ENCODE peak calls at places on chromosome 19, in nine cellular contexts. One of them, this sample, is unnamed.

GRCh38 chr19:32357720-32358119 is 12.3 kb downstream of the ZNF507 start:
- DNase-seq in cardiac fibroblast: no peak
- DNase-seq in choroid plexus epithelial cell: peak
- DNase-seq in astrocyte of the cerebellum: no peak
- DNase-seq in fibroblast of mammary gland: peak
- DNase-seq in OCI-LY7: no peak
- DNase-seq in H9: no peak
- DNase-seq in WERI-Rb-1: no peak
- DNase-seq in heart right ventricle: no peak
- DNase-seq in this sample: no peak

GRCh38 chr19:17259118-17259780 is 5.3 kb downstream of the USHBP1 start:
- DNase-seq in cardiac fibroblast: no peak
- DNase-seq in choroid plexus epithelial cell: peak
- DNase-seq in astrocyte of the cerebellum: no peak
- DNase-seq in fibroblast of mammary gland: no peak
- DNase-seq in OCI-LY7: no peak
- DNase-seq in H9: no peak
- DNase-seq in WERI-Rb-1: no peak
- DNase-seq in heart right ventricle: no peak
- DNase-seq in this sample: no peak

GRCh38 chr19:41480336-41480735 is 37.4 kb downstream of the ERICH4 start:
- DNase-seq in cardiac fibroblast: no peak
- DNase-seq in choroid plexus epithelial cell: no peak
- DNase-seq in astrocyte of the cerebellum: no peak
- DNase-seq in fibroblast of mammary gland: no peak
- DNase-seq in OCI-LY7: no peak
- DNase-seq in H9: no peak
- DNase-seq in WERI-Rb-1: no peak
- DNase-seq in heart right ventricle: no peak
- DNase-seq in this sample: no peak

GRCh38 chr19:6528544-6529121 is 2.2 kb upstream of the TNFSF9 start:
- DNase-seq in cardiac fibroblast: peak
- DNase-seq in choroid plexus epithelial cell: no peak
- DNase-seq in astrocyte of the cerebellum: no peak
- DNase-seq in fibroblast of mammary gland: no peak
- DNase-seq in OCI-LY7: peak
- DNase-seq in H9: no peak
- DNase-seq in WERI-Rb-1: no peak
- DNase-seq in heart right ventricle: peak
- DNase-seq in this sample: no peak

GRCh38 chr19:56765107-56765506 is 75.4 kb downstream of the PEG3 start:
- DNase-seq in cardiac fibroblast: peak
- DNase-seq in choroid plexus epithelial cell: no peak
- DNase-seq in astrocyte of the cerebellum: no peak
- DNase-seq in fibroblast of mammary gland: peak
- DNase-seq in OCI-LY7: no peak
- DNase-seq in H9: no peak
- DNase-seq in WERI-Rb-1: peak
- DNase-seq in heart right ventricle: peak
- DNase-seq in this sample: peak

GRCh38 chr19:17294051-17294891 is 9.0 kb downstream of the ABHD8 start:
- DNase-seq in cardiac fibroblast: no peak
- DNase-seq in choroid plexus epithelial cell: no peak
- DNase-seq in astrocyte of the cerebellum: no peak
- DNase-seq in fibroblast of mammary gland: no peak
- DNase-seq in OCI-LY7: peak
- DNase-seq in H9: peak
- DNase-seq in WERI-Rb-1: peak
- DNase-seq in heart right ventricle: no peak
- DNase-seq in this sample: peak

GRCh38 chr19:39212377-39212742 is 8.3 kb upstream of the SYCN start:
- DNase-seq in cardiac fibroblast: no peak
- DNase-seq in choroid plexus epithelial cell: peak
- DNase-seq in astrocyte of the cerebellum: no peak
- DNase-seq in fibroblast of mammary gland: peak
- DNase-seq in OCI-LY7: peak
- DNase-seq in H9: peak
- DNase-seq in WERI-Rb-1: peak
- DNase-seq in heart right ventricle: no peak
- DNase-seq in this sample: peak

GRCh38 chr19:7159105-7159933 is 89.8 kb downstream of the ZNF557 start:
- DNase-seq in cardiac fibroblast: peak
- DNase-seq in choroid plexus epithelial cell: no peak
- DNase-seq in astrocyte of the cerebellum: no peak
- DNase-seq in fibroblast of mammary gland: peak
- DNase-seq in OCI-LY7: no peak
- DNase-seq in H9: no peak
- DNase-seq in WERI-Rb-1: no peak
- DNase-seq in heart right ventricle: peak
- DNase-seq in this sample: no peak

GRCh38 chr19:51926784-51927741 is at the start of gene ZNF613:
- DNase-seq in cardiac fibroblast: peak
- DNase-seq in choroid plexus epithelial cell: peak
- DNase-seq in astrocyte of the cerebellum: peak
- DNase-seq in fibroblast of mammary gland: peak
- DNase-seq in OCI-LY7: peak
- DNase-seq in H9: peak
- DNase-seq in WERI-Rb-1: peak
- DNase-seq in heart right ventricle: peak
- DNase-seq in this sample: peak

GRCh38 chr19:54390942-54391577 is 24.2 kb upstream of the TTYH1 start:
- DNase-seq in cardiac fibroblast: peak
- DNase-seq in choroid plexus epithelial cell: peak
- DNase-seq in astrocyte of the cerebellum: peak
- DNase-seq in fibroblast of mammary gland: peak
- DNase-seq in OCI-LY7: peak
- DNase-seq in H9: peak
- DNase-seq in WERI-Rb-1: peak
- DNase-seq in heart right ventricle: peak
- DNase-seq in this sample: peak

GRCh38 chr19:16325671-16326400 is 1.2 kb downstream of the KLF2 start:
- DNase-seq in cardiac fibroblast: peak
- DNase-seq in choroid plexus epithelial cell: peak
- DNase-seq in astrocyte of the cerebellum: no peak
- DNase-seq in fibroblast of mammary gland: no peak
- DNase-seq in OCI-LY7: peak
- DNase-seq in H9: peak
- DNase-seq in WERI-Rb-1: peak
- DNase-seq in heart right ventricle: no peak
- DNase-seq in this sample: peak

GRCh38 chr19:14343286-14343685 is 38.0 kb upstream of the ADGRE5 start:
- DNase-seq in cardiac fibroblast: no peak
- DNase-seq in choroid plexus epithelial cell: no peak
- DNase-seq in astrocyte of the cerebellum: no peak
- DNase-seq in fibroblast of mammary gland: no peak
- DNase-seq in OCI-LY7: no peak
- DNase-seq in H9: no peak
- DNase-seq in WERI-Rb-1: no peak
- DNase-seq in heart right ventricle: no peak
- DNase-seq in this sample: no peak

GRCh38 chr19:12885749-12886706 is 973 bp downstream of the KLF1 start:
- DNase-seq in cardiac fibroblast: no peak
- DNase-seq in choroid plexus epithelial cell: no peak
- DNase-seq in astrocyte of the cerebellum: no peak
- DNase-seq in fibroblast of mammary gland: no peak
- DNase-seq in OCI-LY7: no peak
- DNase-seq in H9: no peak
- DNase-seq in WERI-Rb-1: no peak
- DNase-seq in heart right ventricle: no peak
- DNase-seq in this sample: no peak

GRCh38 chr19:28727133-28727834 is 485.7 kb downstream of the UQCRFS1 start:
- DNase-seq in cardiac fibroblast: peak
- DNase-seq in choroid plexus epithelial cell: peak
- DNase-seq in astrocyte of the cerebellum: peak
- DNase-seq in fibroblast of mammary gland: peak
- DNase-seq in OCI-LY7: no peak
- DNase-seq in H9: peak
- DNase-seq in WERI-Rb-1: no peak
- DNase-seq in heart right ventricle: no peak
- DNase-seq in this sample: no peak

GRCh38 chr19:50710612-50711011 is 9.0 kb downstream of the SHANK1 start:
- DNase-seq in cardiac fibroblast: no peak
- DNase-seq in choroid plexus epithelial cell: no peak
- DNase-seq in astrocyte of the cerebellum: no peak
- DNase-seq in fibroblast of mammary gland: no peak
- DNase-seq in OCI-LY7: no peak
- DNase-seq in H9: no peak
- DNase-seq in WERI-Rb-1: no peak
- DNase-seq in heart right ventricle: no peak
- DNase-seq in this sample: no peak

GRCh38 chr19:4844348-4845179 is 13.1 kb upstream of the TICAM1 start:
- DNase-seq in cardiac fibroblast: peak
- DNase-seq in choroid plexus epithelial cell: peak
- DNase-seq in astrocyte of the cerebellum: no peak
- DNase-seq in fibroblast of mammary gland: peak
- DNase-seq in OCI-LY7: no peak
- DNase-seq in H9: no peak
- DNase-seq in WERI-Rb-1: no peak
- DNase-seq in heart right ventricle: peak
- DNase-seq in this sample: no peak

GRCh38 chr19:55540619-55541018 is 3.7 kb upstream of the SBK2 start:
- DNase-seq in cardiac fibroblast: no peak
- DNase-seq in choroid plexus epithelial cell: no peak
- DNase-seq in astrocyte of the cerebellum: no peak
- DNase-seq in fibroblast of mammary gland: no peak
- DNase-seq in OCI-LY7: no peak
- DNase-seq in H9: no peak
- DNase-seq in WERI-Rb-1: peak
- DNase-seq in heart right ventricle: no peak
- DNase-seq in this sample: no peak

GRCh38 chr19:3140667-3141038 is 4.8 kb downstream of the GNA15 start:
- DNase-seq in cardiac fibroblast: no peak
- DNase-seq in choroid plexus epithelial cell: no peak
- DNase-seq in astrocyte of the cerebellum: no peak
- DNase-seq in fibroblast of mammary gland: no peak
- DNase-seq in OCI-LY7: no peak
- DNase-seq in H9: no peak
- DNase-seq in WERI-Rb-1: no peak
- DNase-seq in heart right ventricle: no peak
- DNase-seq in this sample: peak

GRCh38 chr19:11141937-11142527 is 13.6 kb downstream of the SPC24 start:
- DNase-seq in cardiac fibroblast: no peak
- DNase-seq in choroid plexus epithelial cell: no peak
- DNase-seq in astrocyte of the cerebellum: no peak
- DNase-seq in fibroblast of mammary gland: no peak
- DNase-seq in OCI-LY7: no peak
- DNase-seq in H9: peak
- DNase-seq in WERI-Rb-1: no peak
- DNase-seq in heart right ventricle: no peak
- DNase-seq in this sample: no peak
- TF ChIP-seq CTCF in cardiac fibroblast: peak
- TF ChIP-seq CTCF in choroid plexus epithelial cell: peak
- TF ChIP-seq CTCF in astrocyte of the cerebellum: peak
- TF ChIP-seq CTCF in fibroblast of mammary gland: no peak
- TF ChIP-seq CTCF in OCI-LY7: peak
- TF ChIP-seq CTCF in H9: peak
- TF ChIP-seq CTCF in WERI-Rb-1: peak
- TF ChIP-seq CTCF in heart right ventricle: no peak
- TF ChIP-seq CTCF in this sample: no peak

DNA sequence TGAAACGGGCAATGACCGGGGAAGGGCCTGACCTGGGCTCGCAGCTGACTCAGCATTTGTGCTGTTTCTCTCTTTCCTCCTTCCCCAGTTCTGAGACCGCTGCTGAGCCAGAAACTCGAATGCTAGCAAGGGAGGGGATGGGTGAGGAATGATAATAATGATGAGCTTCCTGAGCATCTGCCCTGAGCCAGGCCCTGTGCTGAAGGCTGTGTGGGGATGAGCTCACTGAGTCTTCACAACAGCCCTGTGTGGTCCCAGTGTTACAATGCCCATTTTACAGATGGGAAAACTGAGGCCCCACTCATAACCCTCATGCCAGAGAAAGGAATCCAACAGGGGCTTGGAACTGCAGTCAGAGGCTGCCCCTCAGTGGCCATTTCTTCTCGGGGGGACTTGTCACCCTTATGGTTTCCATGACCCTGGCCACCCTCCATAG is 8.1 kb downstream of the SULT2B1 start:
- DNase-seq in cardiac fibroblast: no peak
- DNase-seq in choroid plexus epithelial cell: no peak
- DNase-seq in astrocyte of the cerebellum: no peak
- DNase-seq in fibroblast of mammary gland: peak
- DNase-seq in OCI-LY7: peak
- DNase-seq in H9: peak
- DNase-seq in WERI-Rb-1: no peak
- DNase-seq in heart right ventricle: no peak
- DNase-seq in this sample: peak
- TF ChIP-seq CTCF in cardiac fibroblast: no peak
- TF ChIP-seq CTCF in choroid plexus epithelial cell: peak
- TF ChIP-seq CTCF in astrocyte of the cerebellum: no peak
- TF ChIP-seq CTCF in fibroblast of mammary gland: peak
- TF ChIP-seq CTCF in OCI-LY7: peak
- TF ChIP-seq CTCF in H9: peak
- TF ChIP-seq CTCF in WERI-Rb-1: no peak
- TF ChIP-seq CTCF in heart right ventricle: no peak
- TF ChIP-seq CTCF in this sample: no peak

DNA sequence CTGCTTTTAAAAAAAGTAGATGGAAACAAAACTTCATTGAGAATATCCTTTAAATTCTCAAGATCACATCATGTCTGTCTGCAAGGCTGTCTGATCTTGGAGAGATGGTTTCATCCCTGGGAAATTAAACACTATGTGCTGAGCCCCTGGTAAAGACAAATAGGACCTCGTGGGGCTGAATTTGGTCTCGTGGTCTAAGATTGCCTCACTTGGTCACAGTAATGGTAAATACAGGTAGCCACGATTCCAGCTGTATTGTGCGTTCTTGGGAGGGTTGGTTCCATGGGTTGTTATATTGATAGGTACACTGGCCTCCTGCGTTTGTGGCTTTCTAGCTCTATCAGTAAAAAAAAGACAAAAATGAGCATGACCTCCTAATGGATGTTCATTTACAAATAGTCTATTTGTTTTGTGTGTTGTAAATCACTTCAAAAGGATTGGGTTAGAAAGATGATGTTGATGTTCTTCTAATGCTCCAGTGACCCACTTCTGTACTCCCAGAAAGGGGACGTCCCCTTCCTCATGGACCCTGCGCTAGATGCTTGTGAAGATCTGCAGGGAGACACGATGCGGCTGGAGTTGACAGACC is 1.7 kb downstream of the CEBPG start:
- DNase-seq in cardiac fibroblast: no peak
- DNase-seq in choroid plexus epithelial cell: no peak
- DNase-seq in astrocyte of the cerebellum: no peak
- DNase-seq in fibroblast of mammary gland: no peak
- DNase-seq in OCI-LY7: peak
- DNase-seq in H9: no peak
- DNase-seq in WERI-Rb-1: no peak
- DNase-seq in heart right ventricle: no peak
- DNase-seq in this sample: no peak
- TF ChIP-seq CTCF in cardiac fibroblast: no peak
- TF ChIP-seq CTCF in choroid plexus epithelial cell: no peak
- TF ChIP-seq CTCF in astrocyte of the cerebellum: no peak
- TF ChIP-seq CTCF in fibroblast of mammary gland: no peak
- TF ChIP-seq CTCF in OCI-LY7: no peak
- TF ChIP-seq CTCF in H9: no peak
- TF ChIP-seq CTCF in WERI-Rb-1: no peak
- TF ChIP-seq CTCF in heart right ventricle: no peak
- TF ChIP-seq CTCF in this sample: no peak

GRCh38 chr19:1238373-1239303 is 833 bp upstream of the CBARP start:
- DNase-seq in cardiac fibroblast: no peak
- DNase-seq in choroid plexus epithelial cell: no peak
- DNase-seq in astrocyte of the cerebellum: no peak
- DNase-seq in fibroblast of mammary gland: no peak
- DNase-seq in OCI-LY7: no peak
- DNase-seq in H9: no peak
- DNase-seq in WERI-Rb-1: no peak
- DNase-seq in heart right ventricle: no peak
- DNase-seq in this sample: no peak
- TF ChIP-seq CTCF in cardiac fibroblast: no peak
- TF ChIP-seq CTCF in choroid plexus epithelial cell: no peak
- TF ChIP-seq CTCF in astrocyte of the cerebellum: no peak
- TF ChIP-seq CTCF in fibroblast of mammary gland: no peak
- TF ChIP-seq CTCF in OCI-LY7: no peak
- TF ChIP-seq CTCF in H9: no peak
- TF ChIP-seq CTCF in WERI-Rb-1: no peak
- TF ChIP-seq CTCF in heart right ventricle: no peak
- TF ChIP-seq CTCF in this sample: no peak